ENCODE peak calls at places on chromosome 3, in five cellular contexts. One of them, this sample, is unnamed.

GRCh38 chr3:27653803-27654558 is 68.1 kb downstream of the EOMES start:
- DNase-seq in H9: peak; percentile 55
- DNase-seq in trophoblast cell: no peak
- DNase-seq in H1: no peak
- DNase-seq in mesenchymal stem cell: no peak
- DNase-seq in this sample: no peak

GRCh38 chr3:39990532-39990931 is 181.1 kb downstream of the MYRIP start:
- DNase-seq in H9: peak; percentile 32
- DNase-seq in trophoblast cell: peak; percentile 86
- DNase-seq in H1: peak; percentile 55
- DNase-seq in mesenchymal stem cell: peak; percentile 30
- DNase-seq in this sample: peak; percentile 17

GRCh38 chr3:20040476-20041196 is 390 bp downstream of the KAT2B start:
- DNase-seq in H9: peak; percentile 71
- DNase-seq in trophoblast cell: peak; percentile 77
- DNase-seq in H1: peak; percentile 71
- DNase-seq in mesenchymal stem cell: peak; percentile 86
- DNase-seq in this sample: peak; percentile 84

GRCh38 chr3:3551976-3552375 is 247.3 kb upstream of the LRRN1 start:
- DNase-seq in H9: no peak
- DNase-seq in trophoblast cell: no peak
- DNase-seq in H1: no peak
- DNase-seq in mesenchymal stem cell: no peak
- DNase-seq in this sample: no peak

GRCh38 chr3:120678331-120678845 is 3.7 kb downstream of the HGD start:
- DNase-seq in H9: no peak
- DNase-seq in trophoblast cell: peak; percentile 55
- DNase-seq in H1: no peak
- DNase-seq in mesenchymal stem cell: peak; percentile 62
- DNase-seq in this sample: no peak

GRCh38 chr3:100947119-100947518 is 46.1 kb downstream of the ABI3BP start:
- DNase-seq in H9: no peak
- DNase-seq in trophoblast cell: no peak
- DNase-seq in H1: no peak
- DNase-seq in mesenchymal stem cell: no peak
- DNase-seq in this sample: no peak

GRCh38 chr3:130838898-130839572 is 54.8 kb upstream of the ATP2C1 start:
- DNase-seq in H9: no peak
- DNase-seq in trophoblast cell: peak; percentile 8
- DNase-seq in H1: no peak
- DNase-seq in mesenchymal stem cell: no peak
- DNase-seq in this sample: no peak

GRCh38 chr3:29373016-29373690 is 92.3 kb downstream of the RBMS3 start:
- DNase-seq in H9: no peak
- DNase-seq in trophoblast cell: no peak
- DNase-seq in H1: no peak
- DNase-seq in mesenchymal stem cell: peak; percentile 88
- DNase-seq in this sample: no peak

GRCh38 chr3:169952045-169952444 is 14.6 kb upstream of the SEC62 start:
- DNase-seq in H9: no peak
- DNase-seq in trophoblast cell: peak; percentile 29
- DNase-seq in H1: no peak
- DNase-seq in mesenchymal stem cell: no peak
- DNase-seq in this sample: no peak

GRCh38 chr3:25505581-25505980 is 77.5 kb downstream of the RARB start:
- DNase-seq in H9: no peak
- DNase-seq in trophoblast cell: no peak
- DNase-seq in H1: no peak
- DNase-seq in mesenchymal stem cell: no peak
- DNase-seq in this sample: no peak

GRCh38 chr3:104388624-104389023 is 978.1 kb upstream of the ALCAM start:
- DNase-seq in H9: no peak
- DNase-seq in trophoblast cell: no peak
- DNase-seq in H1: no peak
- DNase-seq in mesenchymal stem cell: no peak
- DNase-seq in this sample: no peak

GRCh38 chr3:124859025-124859424 is 28.1 kb downstream of the ITGB5 start:
- DNase-seq in H9: no peak
- DNase-seq in trophoblast cell: peak; percentile 16
- DNase-seq in H1: no peak
- DNase-seq in mesenchymal stem cell: peak; percentile 97
- DNase-seq in this sample: no peak

GRCh38 chr3:100463002-100463401 is 29.4 kb upstream of the TMEM45A start:
- DNase-seq in H9: no peak
- DNase-seq in trophoblast cell: peak; percentile 81
- DNase-seq in H1: no peak
- DNase-seq in mesenchymal stem cell: peak; percentile 67
- DNase-seq in this sample: peak; percentile 39

GRCh38 chr3:102398196-102398595 is 36.6 kb upstream of the ZPLD1 start:
- DNase-seq in H9: no peak
- DNase-seq in trophoblast cell: no peak
- DNase-seq in H1: no peak
- DNase-seq in mesenchymal stem cell: no peak
- DNase-seq in this sample: no peak

GRCh38 chr3:194250104-194251002 is 100.8 kb downstream of the CPN2 start:
- DNase-seq in H9: no peak
- DNase-seq in trophoblast cell: no peak
- DNase-seq in H1: peak; percentile 33
- DNase-seq in mesenchymal stem cell: peak; percentile 78
- DNase-seq in this sample: no peak

GRCh38 chr3:46349484-46350261 is 4.2 kb upstream of the CCR2 start:
- DNase-seq in H9: no peak
- DNase-seq in trophoblast cell: no peak
- DNase-seq in H1: no peak
- DNase-seq in mesenchymal stem cell: no peak
- DNase-seq in this sample: no peak

GRCh38 chr3:61110576-61110975 is 140.7 kb downstream of the FHIT start:
- DNase-seq in H9: no peak
- DNase-seq in trophoblast cell: no peak
- DNase-seq in H1: no peak
- DNase-seq in mesenchymal stem cell: no peak
- DNase-seq in this sample: no peak

GRCh38 chr3:156161172-156161571 is 40.8 kb downstream of the KCNAB1 start:
- DNase-seq in H9: no peak
- DNase-seq in trophoblast cell: no peak
- DNase-seq in H1: no peak
- DNase-seq in mesenchymal stem cell: no peak
- DNase-seq in this sample: no peak

GRCh38 chr3:197807969-197808587 is 17.0 kb downstream of the LRCH3 start:
- DNase-seq in H9: no peak
- DNase-seq in trophoblast cell: no peak
- DNase-seq in H1: no peak
- DNase-seq in mesenchymal stem cell: peak; percentile 64
- DNase-seq in this sample: no peak

GRCh38 chr3:35201221-35201620 is 438.1 kb upstream of the ARPP21 start:
- DNase-seq in H9: no peak
- DNase-seq in trophoblast cell: no peak
- DNase-seq in H1: no peak
- DNase-seq in mesenchymal stem cell: no peak
- DNase-seq in this sample: no peak

GRCh38 chr3:100269410-100270217 is 8.8 kb downstream of the TBC1D23 start:
- DNase-seq in H9: no peak
- DNase-seq in trophoblast cell: peak; percentile 76
- DNase-seq in H1: no peak
- DNase-seq in mesenchymal stem cell: peak; percentile 93
- DNase-seq in this sample: no peak

GRCh38 chr3:43674345-43675085 is 16.2 kb upstream of the ABHD5 start:
- DNase-seq in H9: no peak
- DNase-seq in trophoblast cell: no peak
- DNase-seq in H1: no peak
- DNase-seq in mesenchymal stem cell: no peak
- DNase-seq in this sample: no peak

GRCh38 chr3:49738067-49738713 is 14.4 kb upstream of the GMPPB start:
- DNase-seq in H9: no peak
- DNase-seq in trophoblast cell: no peak
- DNase-seq in H1: no peak
- DNase-seq in mesenchymal stem cell: no peak
- DNase-seq in this sample: no peak

GRCh38 chr3:36149447-36149865 is 230.8 kb upstream of the STAC start:
- DNase-seq in H9: no peak
- DNase-seq in trophoblast cell: peak; percentile 73
- DNase-seq in H1: no peak
- DNase-seq in mesenchymal stem cell: no peak
- DNase-seq in this sample: no peak

GRCh38 chr3:123123716-123124616 is 57.1 kb downstream of the PDIA5 start:
- DNase-seq in H9: no peak
- DNase-seq in trophoblast cell: no peak
- DNase-seq in H1: no peak
- DNase-seq in mesenchymal stem cell: no peak
- DNase-seq in this sample: no peak

GRCh38 chr3:158725348-158725966 is 6.8 kb downstream of the RARRES1 start:
- DNase-seq in H9: no peak
- DNase-seq in trophoblast cell: peak; percentile 22
- DNase-seq in H1: no peak
- DNase-seq in mesenchymal stem cell: peak; percentile 99
- DNase-seq in this sample: no peak

GRCh38 chr3:136070953-136071949 is 105.7 kb downstream of the PPP2R3A start:
- DNase-seq in H9: no peak
- DNase-seq in trophoblast cell: peak; percentile 99
- DNase-seq in H1: no peak
- DNase-seq in mesenchymal stem cell: peak; percentile 20
- DNase-seq in this sample: no peak

GRCh38 chr3:177491301-177492031 is 294.2 kb upstream of the TBL1XR1 start:
- DNase-seq in H9: no peak
- DNase-seq in trophoblast cell: no peak
- DNase-seq in H1: no peak
- DNase-seq in mesenchymal stem cell: peak; percentile 28
- DNase-seq in this sample: no peak

GRCh38 chr3:82410366-82410765 is 648.9 kb upstream of the GBE1 start:
- DNase-seq in H9: peak; percentile 32
- DNase-seq in trophoblast cell: no peak
- DNase-seq in H1: no peak
- DNase-seq in mesenchymal stem cell: no peak
- DNase-seq in this sample: no peak

GRCh38 chr3:160605315-160605714 is 39.9 kb upstream of the KPNA4 start:
- DNase-seq in H9: no peak
- DNase-seq in trophoblast cell: no peak
- DNase-seq in H1: no peak
- DNase-seq in mesenchymal stem cell: no peak
- DNase-seq in this sample: no peak

GRCh38 chr3:105362021-105362665 is 4.6 kb upstream of the ALCAM start:
- DNase-seq in H9: no peak
- DNase-seq in trophoblast cell: peak; percentile 47
- DNase-seq in H1: no peak
- DNase-seq in mesenchymal stem cell: peak; percentile 50
- DNase-seq in this sample: no peak

GRCh38 chr3:181210275-181210674 is 220.7 kb upstream of the DNAJC19 start:
- DNase-seq in H9: no peak
- DNase-seq in trophoblast cell: peak; percentile 32
- DNase-seq in H1: no peak
- DNase-seq in mesenchymal stem cell: no peak
- DNase-seq in this sample: peak; percentile 9

GRCh38 chr3:156612906-156613305 is 58.0 kb upstream of the SSR3 start:
- DNase-seq in H9: no peak
- DNase-seq in trophoblast cell: no peak
- DNase-seq in H1: no peak
- DNase-seq in mesenchymal stem cell: no peak
- DNase-seq in this sample: no peak

GRCh38 chr3:9416139-9416780 is 18.8 kb downstream of the SETD5 start:
- DNase-seq in H9: no peak
- DNase-seq in trophoblast cell: peak; percentile 4
- DNase-seq in H1: no peak
- DNase-seq in mesenchymal stem cell: peak; percentile 29
- DNase-seq in this sample: no peak

GRCh38 chr3:74642876-74643275 is 28.4 kb upstream of the CNTN3 start:
- DNase-seq in H9: no peak
- DNase-seq in trophoblast cell: no peak
- DNase-seq in H1: no peak
- DNase-seq in mesenchymal stem cell: no peak
- DNase-seq in this sample: no peak

DNA sequence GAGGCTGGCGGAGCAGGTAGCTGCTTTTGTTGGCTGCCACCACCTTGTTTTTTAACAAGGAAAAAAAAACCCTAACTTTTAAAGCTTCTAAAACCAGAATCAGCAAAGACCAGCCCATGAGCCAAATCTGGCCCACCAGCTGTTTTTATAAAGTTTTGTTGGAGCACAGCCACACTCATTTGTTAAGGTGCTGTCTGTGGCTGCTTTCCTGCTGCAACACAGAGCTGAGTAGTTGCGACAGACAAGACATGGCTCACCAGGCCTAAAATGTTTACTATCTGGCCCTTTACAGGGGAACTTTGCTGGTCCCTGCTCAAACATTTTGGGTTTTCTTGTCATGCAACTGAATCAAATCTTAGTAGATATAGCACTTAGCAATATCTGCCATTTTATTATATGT is 18.9 kb downstream of the EFCAB12 start:
- DNase-seq in H9: no peak
- DNase-seq in trophoblast cell: no peak
- DNase-seq in H1: no peak
- DNase-seq in mesenchymal stem cell: peak; percentile 73
- DNase-seq in this sample: no peak
- H2AK5ac ChIP-seq in H9: no peak overlapping the region
- H2AK5ac ChIP-seq in trophoblast cell: no peak overlapping the region
- H2AK5ac ChIP-seq in H1: no peak overlapping the region
- H2AK5ac ChIP-seq in mesenchymal stem cell: no peak overlapping the region
- H2AK5ac ChIP-seq in this sample: no peak overlapping the region

GRCh38 chr3:128062033-128062745 is 10.0 kb downstream of the SEC61A1 start:
- DNase-seq in H9: no peak
- DNase-seq in trophoblast cell: no peak
- DNase-seq in H1: no peak
- DNase-seq in mesenchymal stem cell: no peak
- DNase-seq in this sample: no peak
- H2BK12ac ChIP-seq in H9: no peak overlapping the region
- H2BK12ac ChIP-seq in trophoblast cell: no peak overlapping the region
- H2BK12ac ChIP-seq in H1: no peak overlapping the region
- H2BK12ac ChIP-seq in mesenchymal stem cell: no peak overlapping the region
- H2BK12ac ChIP-seq in this sample: no peak overlapping the region

DNA sequence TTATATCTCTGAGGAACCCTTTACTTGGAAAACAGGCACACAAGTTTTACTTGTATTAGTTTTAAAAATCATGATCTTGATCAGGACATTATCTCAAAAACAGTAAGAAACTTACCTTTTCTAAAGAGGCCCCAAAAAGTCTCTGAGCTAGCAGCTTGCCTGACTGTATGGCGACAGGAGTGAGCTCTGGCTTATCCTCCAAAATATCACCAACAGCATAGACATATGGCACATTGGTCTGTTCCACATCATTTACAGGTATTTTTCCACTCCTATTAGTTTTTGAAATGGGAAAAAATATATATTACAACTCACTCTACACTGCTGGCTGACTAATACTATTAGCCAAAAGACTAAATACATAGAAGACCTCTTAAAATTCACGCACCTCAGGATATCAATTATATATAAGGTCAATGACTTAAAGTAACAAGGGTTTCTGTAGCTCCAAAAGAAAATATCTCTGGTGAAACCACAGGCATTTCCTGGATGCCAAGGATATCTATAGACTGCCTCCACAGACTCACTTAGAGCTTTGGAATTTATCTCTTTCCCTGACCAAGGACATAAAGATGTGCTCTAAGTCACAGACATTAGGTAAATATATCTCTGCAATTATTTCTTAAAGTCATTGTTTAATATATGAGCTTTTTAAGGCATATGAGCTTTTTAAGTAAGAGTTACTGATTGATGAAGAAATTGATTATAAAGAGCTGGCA is 33.1 kb downstream of the TXNRD3 start:
- DNase-seq in H9: no peak
- DNase-seq in trophoblast cell: peak; percentile 64
- DNase-seq in H1: no peak
- DNase-seq in mesenchymal stem cell: peak; percentile 61
- DNase-seq in this sample: no peak
- H2AK5ac ChIP-seq in H9: no peak overlapping the region
- H2AK5ac ChIP-seq in trophoblast cell: no peak overlapping the region
- H2AK5ac ChIP-seq in H1: no peak overlapping the region
- H2AK5ac ChIP-seq in mesenchymal stem cell: peak overlapping the region; percentile 46
- H2AK5ac ChIP-seq in this sample: no peak overlapping the region

GRCh38 chr3:31959951-31960792 is 20.9 kb downstream of the OSBPL10 start:
- DNase-seq in H9: peak; percentile 41
- DNase-seq in trophoblast cell: peak; percentile 63
- DNase-seq in H1: peak; percentile 52
- DNase-seq in mesenchymal stem cell: peak; percentile 62
- DNase-seq in this sample: no peak
- H2BK12ac ChIP-seq in H9: no peak overlapping the region
- H2BK12ac ChIP-seq in trophoblast cell: peak overlapping the region; percentile 27
- H2BK12ac ChIP-seq in H1: peak overlapping the region; percentile 98
- H2BK12ac ChIP-seq in mesenchymal stem cell: peak overlapping the region; percentile 65
- H2BK12ac ChIP-seq in this sample: no peak overlapping the region